ENCODE peak calls at places on chromosome 4, in ten cellular contexts. G, S, T, D, Y, K, F, U, Z and V are unnamed samples.

GRCh38 chr4:173311368-173311767 is 22.8 kb downstream of the HMGB2 start:
- DNase-seq in G (no peak), S (no peak), T (no peak), D (no peak), Y (no peak), K (no peak), F (no peak), U (no peak), Z (no peak), V (no peak)

GRCh38 chr4:138555584-138555983 is 313.4 kb upstream of the SLC7A11 start:
- DNase-seq in G (no peak), S (no peak), T (no peak), D (no peak), Y (no peak), K (no peak), F (no peak), U (peak; percentile 6), Z (peak; percentile 72), V (no peak)

GRCh38 chr4:118839221-118839927 is 3.4 kb upstream of the SEC24D start:
- DNase-seq in G (no peak), S (no peak), T (no peak), D (peak; percentile 34), Y (no peak), K (no peak), F (no peak), U (no peak), Z (no peak), V (no peak)

GRCh38 chr4:116400480-116400879 is 684.9 kb downstream of the TRAM1L1 start:
- DNase-seq in G (no peak), S (no peak), T (no peak), D (no peak), Y (no peak), K (no peak), F (no peak), U (no peak), Z (no peak), V (no peak)

GRCh38 chr4:150999091-150999490 is 16.0 kb downstream of the LRBA start:
- DNase-seq in G (no peak), S (no peak), T (no peak), D (no peak), Y (no peak), K (no peak), F (no peak), U (no peak), Z (no peak), V (no peak)

GRCh38 chr4:83387922-83388676 is 53.5 kb upstream of the HPSE start:
- DNase-seq in G (no peak), S (peak; percentile 58), T (no peak), D (no peak), Y (no peak), K (no peak), F (no peak), U (no peak), Z (peak; percentile 43), V (peak; percentile 34)

GRCh38 chr4:1113311-1114009 is at the start of gene RNF212:
- DNase-seq in G (no peak), S (peak; percentile 47), T (no peak), D (peak; percentile 42), Y (no peak), K (peak; percentile 92), F (no peak), U (no peak), Z (peak; percentile 78), V (peak; percentile 44)

GRCh38 chr4:14087459-14087858 is 459.9 kb upstream of the BOD1L1 start:
- DNase-seq in G (no peak), S (no peak), T (no peak), D (no peak), Y (no peak), K (no peak), F (no peak), U (no peak), Z (no peak), V (no peak)

GRCh38 chr4:67678612-67679011 is 22.3 kb downstream of the UBA6 start:
- DNase-seq in G (no peak), S (no peak), T (no peak), D (no peak), Y (no peak), K (no peak), F (no peak), U (no peak), Z (no peak), V (no peak)

GRCh38 chr4:161577604-161578301 is 586.0 kb downstream of the FSTL5 start:
- DNase-seq in G (no peak), S (no peak), T (no peak), D (no peak), Y (no peak), K (no peak), F (no peak), U (no peak), Z (no peak), V (no peak)

DNA sequence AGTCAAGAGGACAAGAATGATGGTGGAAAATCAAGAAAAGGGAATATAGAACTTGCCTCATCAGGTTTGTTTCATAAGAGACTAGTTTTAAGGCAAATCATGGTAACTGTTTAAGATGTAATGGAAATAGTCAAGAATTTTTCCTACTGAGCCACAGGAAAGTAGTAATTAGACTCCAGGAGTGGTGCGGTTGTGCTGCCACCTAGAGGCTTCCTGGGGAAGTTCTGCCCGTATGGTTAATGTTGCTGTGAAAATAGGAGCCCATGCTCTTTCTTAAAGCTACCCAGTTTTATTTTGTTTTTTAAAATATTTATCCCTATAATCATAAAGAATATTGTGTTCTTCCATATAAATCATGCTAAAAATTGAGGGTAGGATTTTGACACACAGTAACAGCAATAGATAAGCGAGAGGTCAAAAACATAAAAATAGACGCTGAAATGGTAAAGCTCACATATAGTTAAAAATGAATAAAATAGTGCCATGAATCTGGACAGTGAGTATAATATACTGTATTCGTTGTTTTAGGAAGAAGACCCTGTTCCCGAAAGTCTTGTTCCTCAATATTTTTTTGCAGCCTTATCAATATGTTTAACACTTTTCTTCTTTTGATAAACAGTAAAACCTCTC is 87.0 kb downstream of the PHOX2B start:
- DNase-seq in G (peak; percentile 75), S (peak; percentile 5), T (peak; percentile 56), D (peak; percentile 86), Y (peak; percentile 44), K (no peak), F (peak; percentile 54), U (peak; percentile 41), Z (peak; percentile 81), V (peak; percentile 35)
- H3K27ac ChIP-seq in G (no peak overlapping the region), S (no peak overlapping the region), T (no peak overlapping the region), D (no peak overlapping the region), Y (no peak overlapping the region), K (no peak overlapping the region), F (no peak overlapping the region), U (no peak overlapping the region), Z (no peak overlapping the region), V (no peak overlapping the region)

DNA sequence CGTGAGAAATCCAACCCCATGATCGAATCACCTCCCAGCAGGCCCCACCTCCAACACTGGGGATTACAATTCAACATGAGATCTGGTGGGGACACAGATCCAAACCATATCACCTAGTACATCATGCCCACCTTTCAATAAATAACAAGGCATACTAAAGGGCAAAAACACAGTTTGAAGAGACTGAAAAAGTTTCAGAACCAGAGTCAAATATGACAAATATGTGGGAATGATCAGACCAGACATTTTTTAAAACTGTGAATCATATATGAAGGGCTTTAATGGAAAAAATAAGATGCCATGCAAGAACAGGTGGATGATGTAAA is 167.3 kb downstream of the CAMK2D start:
- DNase-seq in G (no peak), S (no peak), T (no peak), D (no peak), Y (no peak), K (no peak), F (no peak), U (no peak), Z (no peak), V (no peak)
- H3K27ac ChIP-seq in G (no peak overlapping the region), S (no peak overlapping the region), T (peak overlapping the region; percentile 63), D (no peak overlapping the region), Y (no peak overlapping the region), K (no peak overlapping the region), F (no peak overlapping the region), U (no peak overlapping the region), Z (no peak overlapping the region), V (no peak overlapping the region)

GRCh38 chr4:36011381-36011780 is 232.9 kb downstream of the ARAP2 start:
- DNase-seq in G (no peak), S (no peak), T (no peak), D (no peak), Y (no peak), K (no peak), F (no peak), U (no peak), Z (no peak), V (no peak)

GRCh38 chr4:36004231-36004851 is 240.0 kb downstream of the ARAP2 start:
- DNase-seq in G (no peak), S (no peak), T (no peak), D (no peak), Y (no peak), K (no peak), F (no peak), U (no peak), Z (no peak), V (no peak)

GRCh38 chr4:36003051-36003450 is 241.3 kb downstream of the ARAP2 start:
- DNase-seq in G (no peak), S (no peak), T (no peak), D (no peak), Y (no peak), K (no peak), F (no peak), U (no peak), Z (no peak), V (no peak)

GRCh38 chr4:36010531-36010930 is 233.8 kb downstream of the ARAP2 start:
- DNase-seq in G (no peak), S (no peak), T (no peak), D (no peak), Y (no peak), K (no peak), F (no peak), U (no peak), Z (no peak), V (no peak)

DNA sequence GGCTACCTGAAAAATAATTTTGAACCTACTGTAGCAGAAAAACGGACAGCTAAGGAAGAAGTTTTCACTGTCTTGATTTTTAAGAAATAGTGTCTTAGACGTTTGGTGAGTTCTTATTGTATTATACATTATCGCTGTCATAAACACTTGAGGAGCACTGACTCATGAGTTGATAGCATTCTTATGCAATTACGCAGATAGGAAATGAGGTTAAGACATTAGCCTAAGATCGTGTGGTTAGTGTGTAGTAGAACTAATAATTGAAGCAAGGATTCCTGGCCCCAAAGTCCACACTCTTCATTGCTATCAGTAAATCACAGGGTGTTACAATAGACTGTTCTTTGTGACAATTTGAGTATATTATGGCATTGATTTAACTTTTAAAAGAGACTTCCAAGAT is 238.1 kb downstream of the ARAP2 start:
- DNase-seq in G (no peak), S (no peak), T (no peak), D (no peak), Y (no peak), K (no peak), F (no peak), U (peak; percentile 87), Z (no peak), V (no peak)
- H3K27ac ChIP-seq in G (no peak overlapping the region), S (no peak overlapping the region), T (no peak overlapping the region), D (no peak overlapping the region), Y (no peak overlapping the region), K (no peak overlapping the region), F (no peak overlapping the region), U (no peak overlapping the region), Z (no peak overlapping the region), V (no peak overlapping the region)

DNA sequence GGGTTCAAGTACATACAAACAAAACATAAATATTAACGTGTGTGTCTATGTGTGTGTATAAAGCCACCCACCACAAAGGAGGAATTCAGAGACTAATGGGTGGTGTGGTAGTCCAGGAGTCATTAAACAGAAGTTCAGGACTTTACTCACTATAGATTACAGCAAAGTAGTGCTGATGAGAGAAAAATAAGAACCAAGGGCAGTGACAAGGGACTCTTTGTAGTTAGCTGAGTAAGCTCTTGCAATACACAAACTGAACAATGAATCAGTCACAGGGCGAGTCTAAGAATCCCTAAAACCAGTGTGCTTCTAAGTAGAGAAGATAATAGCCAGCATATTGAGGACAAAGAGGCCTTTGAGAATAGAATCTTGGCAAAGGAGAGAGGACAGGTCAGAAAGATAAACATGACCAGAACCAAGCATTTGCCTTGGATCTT is 232.4 kb downstream of the PPP3CA start:
- DNase-seq in G (no peak), S (no peak), T (no peak), D (no peak), Y (no peak), K (no peak), F (no peak), U (peak; percentile 56), Z (peak; percentile 58), V (no peak)
- H3K27ac ChIP-seq in G (no peak overlapping the region), S (no peak overlapping the region), T (no peak overlapping the region), D (no peak overlapping the region), Y (no peak overlapping the region), K (no peak overlapping the region), F (no peak overlapping the region), U (no peak overlapping the region), Z (peak overlapping the region; percentile 3), V (no peak overlapping the region)